ENCODE peak calls at places on chromosome 19, in five cellular contexts. One of them, this sample, is unnamed.

GRCh38 chr19:42216653-42217521 is 590 bp downstream of the DEDD2 start:
- DNase-seq in GM12878: no peak
- DNase-seq in SK-N-SH: peak
- DNase-seq in K562: peak
- DNase-seq in HepG2: peak
- DNase-seq in this sample: no peak

GRCh38 chr19:42323473-42323851 is 2.0 kb upstream of the MEGF8 start:
- DNase-seq in GM12878: no peak
- DNase-seq in SK-N-SH: no peak
- DNase-seq in K562: no peak
- DNase-seq in HepG2: no peak
- DNase-seq in this sample: peak

GRCh38 chr19:31667106-31667505 is 317.9 kb upstream of the TSHZ3 start:
- DNase-seq in GM12878: no peak
- DNase-seq in SK-N-SH: no peak
- DNase-seq in K562: no peak
- DNase-seq in HepG2: no peak
- DNase-seq in this sample: no peak

GRCh38 chr19:52229524-52229923 is 39.7 kb downstream of the PPP2R1A start:
- DNase-seq in GM12878: no peak
- DNase-seq in SK-N-SH: no peak
- DNase-seq in K562: no peak
- DNase-seq in HepG2: no peak
- DNase-seq in this sample: no peak

GRCh38 chr19:18999896-19000620 is 33.3 kb downstream of the SUGP2 start:
- DNase-seq in GM12878: no peak
- DNase-seq in SK-N-SH: peak
- DNase-seq in K562: no peak
- DNase-seq in HepG2: no peak
- DNase-seq in this sample: no peak

GRCh38 chr19:46081928-46082727 is 41.3 kb upstream of the IGFL4 start:
- DNase-seq in GM12878: peak
- DNase-seq in SK-N-SH: peak
- DNase-seq in K562: peak
- DNase-seq in HepG2: peak
- DNase-seq in this sample: no peak

GRCh38 chr19:35991731-35992450 is 3.1 kb upstream of the SDHAF1 start:
- DNase-seq in GM12878: no peak
- DNase-seq in SK-N-SH: no peak
- DNase-seq in K562: no peak
- DNase-seq in HepG2: no peak
- DNase-seq in this sample: no peak

GRCh38 chr19:58519087-58519354 is 589 bp downstream of the ZBTB45 start:
- DNase-seq in GM12878: no peak
- DNase-seq in SK-N-SH: peak
- DNase-seq in K562: peak
- DNase-seq in HepG2: peak
- DNase-seq in this sample: no peak

GRCh38 chr19:14686411-14686810 is 3.4 kb upstream of the ZNF333 start:
- DNase-seq in GM12878: no peak
- DNase-seq in SK-N-SH: no peak
- DNase-seq in K562: peak
- DNase-seq in HepG2: peak
- DNase-seq in this sample: no peak

GRCh38 chr19:7159105-7159933 is 89.8 kb downstream of the ZNF557 start:
- DNase-seq in GM12878: no peak
- DNase-seq in SK-N-SH: no peak
- DNase-seq in K562: peak
- DNase-seq in HepG2: no peak
- DNase-seq in this sample: no peak

GRCh38 chr19:17394891-17395415 is 957 bp upstream of the CCDC194 start:
- DNase-seq in GM12878: no peak
- DNase-seq in SK-N-SH: peak
- DNase-seq in K562: peak
- DNase-seq in HepG2: no peak
- DNase-seq in this sample: peak

GRCh38 chr19:35755550-35756371 is 1.1 kb downstream of the HSPB6 start:
- DNase-seq in GM12878: no peak
- DNase-seq in SK-N-SH: no peak
- DNase-seq in K562: no peak
- DNase-seq in HepG2: no peak
- DNase-seq in this sample: no peak

GRCh38 chr19:33462112-33462726 is 59.4 kb downstream of the PEPD start:
- DNase-seq in GM12878: no peak
- DNase-seq in SK-N-SH: no peak
- DNase-seq in K562: no peak
- DNase-seq in HepG2: no peak
- DNase-seq in this sample: no peak

GRCh38 chr19:12828494-12828893 is 5.9 kb downstream of the RTBDN start:
- DNase-seq in GM12878: no peak
- DNase-seq in SK-N-SH: peak
- DNase-seq in K562: peak
- DNase-seq in HepG2: peak
- DNase-seq in this sample: peak

GRCh38 chr19:7337380-7338194 is 11.2 kb upstream of the ARHGEF18 start:
- DNase-seq in GM12878: peak
- DNase-seq in SK-N-SH: no peak
- DNase-seq in K562: no peak
- DNase-seq in HepG2: no peak
- DNase-seq in this sample: no peak

GRCh38 chr19:51366999-51367564 is 894 bp upstream of the ETFB start:
- DNase-seq in GM12878: no peak
- DNase-seq in SK-N-SH: peak
- DNase-seq in K562: no peak
- DNase-seq in HepG2: no peak
- DNase-seq in this sample: no peak

GRCh38 chr19:46730187-46730586 is 13.3 kb upstream of the PRKD2 start:
- DNase-seq in GM12878: no peak
- DNase-seq in SK-N-SH: no peak
- DNase-seq in K562: no peak
- DNase-seq in HepG2: no peak
- DNase-seq in this sample: no peak

GRCh38 chr19:17676295-17676694 is 11.9 kb downstream of the UNC13A start:
- DNase-seq in GM12878: no peak
- DNase-seq in SK-N-SH: no peak
- DNase-seq in K562: no peak
- DNase-seq in HepG2: no peak
- DNase-seq in this sample: no peak

GRCh38 chr19:16425019-16425418 is 46.8 kb downstream of the EPS15L1 start:
- DNase-seq in GM12878: no peak
- DNase-seq in SK-N-SH: no peak
- DNase-seq in K562: no peak
- DNase-seq in HepG2: no peak
- DNase-seq in this sample: no peak

GRCh38 chr19:33197591-33198000 is 3.5 kb downstream of the LRP3 start:
- DNase-seq in GM12878: no peak
- DNase-seq in SK-N-SH: peak
- DNase-seq in K562: no peak
- DNase-seq in HepG2: peak
- DNase-seq in this sample: no peak

DNA sequence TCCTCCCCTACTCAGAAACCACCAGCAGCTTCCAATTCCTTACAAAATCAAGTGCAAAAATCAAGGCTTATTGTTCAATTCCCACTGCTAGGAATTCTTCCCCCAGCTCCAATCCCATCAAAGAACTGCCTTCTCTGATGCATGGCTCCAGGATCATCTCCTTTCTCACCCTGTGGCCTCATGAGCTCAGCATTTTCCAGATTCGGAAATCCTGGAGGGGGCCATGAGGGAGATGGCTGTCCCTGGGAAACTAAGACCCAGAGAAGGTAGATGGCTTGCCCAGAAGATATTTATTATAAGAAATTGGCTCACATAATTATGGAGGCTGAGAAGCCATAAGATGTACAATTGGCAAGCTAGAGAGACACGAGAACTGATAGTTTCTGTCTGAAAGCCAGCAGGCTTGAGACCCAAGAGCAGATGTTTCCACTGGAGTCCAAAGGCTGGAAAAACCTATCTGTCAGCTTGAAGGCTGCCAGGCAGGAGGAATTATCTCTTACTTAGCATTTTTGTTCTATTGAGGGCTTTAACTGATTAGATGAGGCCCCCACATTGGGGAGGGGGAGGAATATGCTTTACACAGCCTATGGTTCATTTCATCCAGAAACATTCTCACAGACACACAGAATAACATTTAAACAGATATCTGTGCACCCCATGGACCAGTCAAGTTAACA is 58.6 kb downstream of the GADD45B start:
- DNase-seq in GM12878: no peak
- DNase-seq in SK-N-SH: no peak
- DNase-seq in K562: no peak
- DNase-seq in HepG2: no peak
- DNase-seq in this sample: no peak
- TF ChIP-seq JUND in GM12878: no peak
- TF ChIP-seq JUND in SK-N-SH: no peak
- TF ChIP-seq JUND in K562: no peak
- TF ChIP-seq JUND in HepG2: no peak
- TF ChIP-seq JUND in this sample: no peak

GRCh38 chr19:3368848-3369336 is 2.5 kb downstream of the NFIC start:
- DNase-seq in GM12878: no peak
- DNase-seq in SK-N-SH: no peak
- DNase-seq in K562: peak
- DNase-seq in HepG2: no peak
- DNase-seq in this sample: no peak

GRCh38 chr19:3369337-3370213 is 3.2 kb downstream of the NFIC start:
- DNase-seq in GM12878: no peak
- DNase-seq in SK-N-SH: no peak
- DNase-seq in K562: peak
- DNase-seq in HepG2: no peak
- DNase-seq in this sample: no peak

GRCh38 chr19:3370728-3371591 is 4.6 kb downstream of the NFIC start:
- DNase-seq in GM12878: no peak
- DNase-seq in SK-N-SH: no peak
- DNase-seq in K562: no peak
- DNase-seq in HepG2: no peak
- DNase-seq in this sample: no peak

GRCh38 chr19:3368441-3368795 is 2.0 kb downstream of the NFIC start:
- DNase-seq in GM12878: no peak
- DNase-seq in SK-N-SH: no peak
- DNase-seq in K562: peak
- DNase-seq in HepG2: no peak
- DNase-seq in this sample: no peak

DNA sequence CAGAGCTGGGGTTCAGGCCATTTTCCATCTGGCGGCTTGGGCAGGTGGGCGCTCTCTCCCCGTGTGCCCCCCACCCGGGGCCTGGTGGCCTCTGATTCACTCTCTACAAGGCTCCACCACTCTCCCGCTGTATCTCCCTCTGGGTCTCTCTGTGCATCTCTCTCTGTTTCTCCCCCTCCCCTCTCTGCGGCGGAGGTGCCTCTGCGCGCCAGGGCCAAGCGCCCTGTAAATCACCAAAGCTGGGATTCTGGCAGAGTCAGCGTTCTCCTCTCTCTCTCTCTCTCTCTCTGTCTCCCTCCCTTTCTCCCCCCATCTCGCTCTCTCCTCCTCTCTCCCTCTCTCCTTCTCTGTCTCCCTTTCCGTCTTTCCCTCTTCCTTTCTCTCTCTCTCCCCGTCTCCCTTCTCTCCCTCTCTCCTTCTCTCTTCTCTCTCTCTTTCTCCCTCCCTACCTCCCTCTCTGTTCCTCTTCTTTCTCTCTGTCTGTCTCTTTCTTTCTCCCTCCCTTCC is 3.9 kb downstream of the NFIC start:
- DNase-seq in GM12878: no peak
- DNase-seq in SK-N-SH: peak
- DNase-seq in K562: no peak
- DNase-seq in HepG2: no peak
- DNase-seq in this sample: no peak
- H3K4me3 ChIP-seq in GM12878: peak
- H3K4me3 ChIP-seq in SK-N-SH: no peak
- H3K4me3 ChIP-seq in K562: peak
- H3K4me3 ChIP-seq in HepG2: no peak
- H3K4me3 ChIP-seq in this sample: peak

GRCh38 chr19:28037186-28037585 is 1175.8 kb downstream of the UQCRFS1 start:
- DNase-seq in GM12878: no peak
- DNase-seq in SK-N-SH: no peak
- DNase-seq in K562: no peak
- DNase-seq in HepG2: no peak
- DNase-seq in this sample: no peak
- TF ChIP-seq RFX5 in GM12878: no peak
- TF ChIP-seq RFX5 in SK-N-SH: no peak
- TF ChIP-seq RFX5 in K562: no peak
- TF ChIP-seq RFX5 in HepG2: no peak
- TF ChIP-seq RFX5 in this sample: no peak

DNA sequence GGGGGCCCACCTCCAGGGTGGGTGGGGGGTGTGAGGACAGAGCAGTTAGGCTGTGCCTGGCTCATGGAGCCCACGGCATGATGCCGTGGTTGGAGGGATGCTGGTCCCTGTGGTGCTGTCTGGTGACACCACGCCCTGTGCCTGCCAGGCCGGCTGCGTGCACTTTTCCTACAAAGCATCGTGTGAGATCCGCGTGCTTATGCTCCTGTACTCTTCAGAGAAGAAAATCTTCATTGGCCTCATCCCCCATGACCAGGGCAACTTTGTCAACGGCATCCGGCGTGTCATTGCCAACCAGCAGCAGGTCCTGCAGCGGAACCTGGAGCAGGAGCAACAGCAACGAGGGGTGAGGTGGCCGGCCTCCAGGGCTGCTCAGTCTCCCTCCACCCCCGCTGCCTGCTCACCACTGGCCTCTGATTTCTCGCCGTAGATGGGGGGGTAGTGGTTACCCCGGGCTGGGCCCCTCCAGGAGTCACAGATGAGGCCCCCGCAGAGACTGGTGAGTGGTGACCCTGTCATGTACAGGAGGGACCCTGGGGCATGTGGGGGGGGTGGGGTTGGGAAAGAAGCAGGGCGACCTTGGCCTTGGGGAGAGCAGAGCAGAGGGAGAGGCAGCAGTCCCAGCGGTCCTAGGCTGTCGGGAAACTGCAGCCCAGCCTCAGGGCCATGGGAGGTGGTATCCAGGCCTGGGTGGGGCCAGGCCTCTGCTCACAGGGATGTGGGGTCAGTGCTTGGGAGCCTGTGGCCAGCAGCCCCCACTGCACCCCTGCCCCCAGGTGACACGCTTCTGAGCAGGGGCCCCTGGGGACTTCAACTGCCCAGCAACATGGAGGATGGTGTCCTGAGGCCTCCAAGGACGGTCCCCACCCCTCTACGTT is 7.3 kb downstream of the PNKP start:
- DNase-seq in GM12878: no peak
- DNase-seq in SK-N-SH: no peak
- DNase-seq in K562: no peak
- DNase-seq in HepG2: no peak
- DNase-seq in this sample: no peak
- TF ChIP-seq JUND in GM12878: no peak
- TF ChIP-seq JUND in SK-N-SH: no peak
- TF ChIP-seq JUND in K562: no peak
- TF ChIP-seq JUND in HepG2: no peak
- TF ChIP-seq JUND in this sample: no peak

This sample was measured in H1.